ENCODE peak calls at places on chromosome 1, in nine cellular contexts. B, H, L, S, C, W, F, J and P are unnamed samples.

GRCh38 chr1:170804419-170804818 is 130.9 kb upstream of the MROH9 start:
- DNase-seq in H (no peak), F (no peak), J (no peak), B (no peak), S (no peak), L (no peak), C (no peak), W (no peak), P (no peak)

GRCh38 chr1:181150842-181151241 is 62.3 kb downstream of the IER5 start:
- DNase-seq in W (no peak), J (no peak), H (no peak), S (no peak), B (no peak), C (no peak), F (no peak), L (no peak), P (no peak)

GRCh38 chr1:91526496-91526895 is 25.8 kb downstream of the CDC7 start:
- DNase-seq in C (no peak), H (no peak), B (no peak), F (no peak), J (no peak), W (peak), S (no peak), L (no peak), P (no peak)

GRCh38 chr1:194366705-194367104 is 1180.3 kb upstream of the B3GALT2 start:
- DNase-seq in C (no peak), L (no peak), J (no peak), H (no peak), W (peak), F (no peak), S (no peak), B (no peak), P (no peak)

GRCh38 chr1:74161494-74161893 is 36.5 kb downstream of the LRRIQ3 start:
- DNase-seq in F (no peak), L (no peak), W (peak), S (no peak), J (no peak), C (no peak), H (no peak), B (no peak), P (no peak)

GRCh38 chr1:153437236-153437635 is 20.9 kb downstream of the S100A7A start:
- DNase-seq in F (no peak), W (no peak), J (no peak), L (no peak), S (no peak), H (no peak), C (no peak), B (no peak), P (no peak)

GRCh38 chr1:235910357-235911299 is 43.9 kb upstream of the LYST start:
- DNase-seq in B (no peak), W (peak), S (peak), C (peak), L (no peak), F (no peak), H (peak), J (peak), P (no peak)

GRCh38 chr1:198118136-198118535 is 38.7 kb upstream of the NEK7 start:
- DNase-seq in S (peak), W (peak), C (no peak), J (peak), B (no peak), H (no peak), L (no peak), F (no peak), P (no peak)

GRCh38 chr1:60872690-60873089 is 209.7 kb upstream of the NFIA start:
- DNase-seq in J (no peak), W (no peak), L (no peak), H (no peak), S (no peak), F (no peak), B (no peak), C (no peak), P (no peak)

GRCh38 chr1:1577367-1578011 is 2.8 kb upstream of the SSU72 start:
- DNase-seq in H (no peak), J (no peak), F (no peak), L (no peak), C (no peak), B (no peak), W (no peak), S (no peak), P (no peak)